ENCODE peak calls at places on chromosome 12, in eight cellular contexts. D, B, T, Y, U, F, G and N are unnamed samples.

GRCh38 chr12:56769868-56770267 is 6.7 kb downstream of the HSD17B6 start:
- DNase-seq in D (no peak), B (no peak), T (no peak), Y (no peak), U (no peak), F (no peak), G (no peak), N (no peak)

GRCh38 chr12:123960856-123961255 is 11.8 kb downstream of the CCDC92 start:
- DNase-seq in D (no peak), B (no peak), T (no peak), Y (no peak), U (no peak), F (no peak), G (no peak), N (no peak)

GRCh38 chr12:102385343-102385742 is 95.0 kb downstream of the IGF1 start:
- DNase-seq in D (no peak), B (no peak), T (no peak), Y (no peak), U (no peak), F (no peak), G (no peak), N (no peak)

GRCh38 chr12:7667025-7667575 is 1.4 kb upstream of the APOBEC1 start:
- DNase-seq in D (peak; percentile 15), B (no peak), T (no peak), Y (no peak), U (no peak), F (no peak), G (no peak), N (no peak)

GRCh38 chr12:93135286-93136239 is 206.5 kb upstream of the EEA1 start:
- DNase-seq in D (no peak), B (no peak), T (no peak), Y (no peak), U (no peak), F (no peak), G (no peak), N (no peak)

GRCh38 chr12:68784015-68784414 is 24.0 kb upstream of the MDM2 start:
- DNase-seq in D (no peak), B (no peak), T (no peak), Y (no peak), U (no peak), F (no peak), G (no peak), N (no peak)

GRCh38 chr12:99131761-99132199 is 486.7 kb downstream of the APAF1 start:
- DNase-seq in D (no peak), B (no peak), T (no peak), Y (no peak), U (no peak), F (no peak), G (peak; percentile 83), N (no peak)

GRCh38 chr12:1875608-1876007 is 42.8 kb downstream of the CACNA2D4 start:
- DNase-seq in D (no peak), B (no peak), T (no peak), Y (no peak), U (no peak), F (no peak), G (no peak), N (no peak)

GRCh38 chr12:12915654-12916053 is 24.3 kb downstream of the GPRC5A start:
- DNase-seq in D (no peak), B (no peak), T (no peak), Y (no peak), U (no peak), F (no peak), G (no peak), N (no peak)

GRCh38 chr12:47800582-47800981 is 19.1 kb downstream of the HDAC7 start:
- DNase-seq in D (no peak), B (no peak), T (no peak), Y (no peak), U (no peak), F (no peak), G (no peak), N (no peak)

GRCh38 chr12:129002447-129002846 is 149.2 kb downstream of the GLT1D1 start:
- DNase-seq in D (no peak), B (no peak), T (no peak), Y (no peak), U (no peak), F (no peak), G (no peak), N (no peak)

GRCh38 chr12:30599631-30600030 is 96.0 kb downstream of the IPO8 start:
- DNase-seq in D (no peak), B (no peak), T (no peak), Y (no peak), U (no peak), F (no peak), G (peak; percentile 29), N (no peak)

GRCh38 chr12:19236656-19237055 is 107.1 kb downstream of the PLEKHA5 start:
- DNase-seq in D (peak; percentile 81), B (no peak), T (no peak), Y (no peak), U (no peak), F (peak; percentile 85), G (peak; percentile 92), N (no peak)

GRCh38 chr12:127280393-127281275 is 986.3 kb upstream of the TMEM132C start:
- DNase-seq in D (no peak), B (peak; percentile 64), T (peak; percentile 52), Y (no peak), U (peak; percentile 37), F (no peak), G (no peak), N (peak; percentile 50)

GRCh38 chr12:65232490-65233077 is 45.9 kb upstream of the MSRB3 start:
- DNase-seq in D (peak; percentile 22), B (no peak), T (no peak), Y (no peak), U (no peak), F (peak; percentile 19), G (no peak), N (no peak)